ENCODE peak calls at places on chromosome 22, in eight cellular contexts. A is amniotic stem cell; G is HCT116; T is RPMI7951; Y is activated CD4-positive, CD25-positive, alpha-beta regulatory T cell; Q is CD8-positive, alpha-beta memory T cell; N is SJSA1; W is foreskin keratinocyte. J is an unnamed sample.

GRCh38 chr22:38455063-38455529 is at the start of gene KCNJ4:
- DNase-seq in T (no peak), Y (no peak), A (no peak), W (no peak), G (no peak), Q (no peak), N (no peak), J (no peak)

GRCh38 chr22:32546480-32546879 is 71.9 kb downstream of the FBXO7 start:
- DNase-seq in G (no peak), T (peak), N (no peak), A (no peak), W (no peak), Y (no peak), Q (no peak), J (no peak)

GRCh38 chr22:25488244-25489020 is 76.0 kb upstream of the GRK3 start:
- DNase-seq in W (no peak), T (peak), Q (no peak), G (peak), A (peak), N (peak), Y (no peak), J (peak)

GRCh38 chr22:48305726-48306235 is 1521.9 kb downstream of the BRD1 start:
- DNase-seq in Q (no peak), T (no peak), A (no peak), G (no peak), N (no peak), W (no peak), Y (no peak), J (no peak)

GRCh38 chr22:23091760-23092159 is 21.4 kb downstream of the GNAZ start:
- DNase-seq in N (no peak), A (no peak), W (no peak), G (no peak), T (no peak), Y (no peak), Q (no peak), J (no peak)

GRCh38 chr22:40721266-40721665 is 42.0 kb downstream of the MCHR1 start:
- DNase-seq in T (peak), N (no peak), Q (no peak), G (no peak), W (no peak), A (no peak), Y (no peak), J (peak)

GRCh38 chr22:36986242-36986821 is 32.9 kb downstream of the TST start:
- DNase-seq in Q (no peak), Y (no peak), W (no peak), A (no peak), T (no peak), G (no peak), N (no peak), J (no peak)

GRCh38 chr22:36323182-36323854 is 64.4 kb downstream of the MYH9 start:
- DNase-seq in Y (no peak), W (no peak), A (no peak), Q (no peak), T (peak), N (no peak), G (no peak), J (peak)

GRCh38 chr22:24431309-24432034 is 4.1 kb downstream of the ADORA2A start:
- DNase-seq in Q (no peak), G (no peak), T (no peak), W (no peak), N (no peak), Y (no peak), A (no peak), J (no peak)

GRCh38 chr22:50084570-50084969 is 656 bp downstream of the MLC1 start:
- DNase-seq in Q (no peak), Y (no peak), N (no peak), W (no peak), T (no peak), G (no peak), A (no peak), J (no peak)

GRCh38 chr22:19574247-19574646 is 50.0 kb upstream of the CLDN5 start:
- DNase-seq in W (no peak), T (no peak), Q (no peak), N (no peak), G (no peak), A (no peak), Y (no peak), J (no peak)

GRCh38 chr22:43658823-43659222 is 153.3 kb downstream of the EFCAB6 start:
- DNase-seq in W (no peak), G (no peak), Q (no peak), T (no peak), Y (no peak), N (no peak), A (no peak), J (no peak)

GRCh38 chr22:33853200-33854097 is 66.8 kb downstream of the LARGE1 start:
- DNase-seq in W (peak), A (peak), Y (no peak), Q (no peak), N (peak), T (peak), G (no peak), J (peak)

GRCh38 chr22:46042786-46043185 is 65.8 kb upstream of the WNT7B start:
- DNase-seq in G (no peak), W (no peak), T (no peak), A (no peak), Y (no peak), N (no peak), Q (no peak), J (no peak)

GRCh38 chr22:19872779-19873137 is 18.1 kb upstream of the GNB1L start:
- DNase-seq in Y (no peak), W (no peak), Q (no peak), A (no peak), G (no peak), T (no peak), N (no peak), J (no peak)

GRCh38 chr22:46793497-46793896 is 31.0 kb downstream of the TBC1D22A start:
- DNase-seq in T (no peak), Y (no peak), Q (no peak), A (no peak), G (no peak), N (no peak), W (no peak), J (no peak)

GRCh38 chr22:21015051-21016006 is at the start of gene P2RX6:
- DNase-seq in Q (no peak), N (no peak), A (no peak), W (no peak), Y (no peak), T (no peak), G (no peak), J (peak)

GRCh38 chr22:37400719-37401118 is 26.6 kb downstream of the ELFN2 start:
- DNase-seq in A (no peak), T (no peak), G (no peak), N (no peak), W (no peak), Q (no peak), Y (no peak), J (no peak)

GRCh38 chr22:35349704-35350538 is 31.0 kb upstream of the HMOX1 start:
- DNase-seq in A (no peak), N (no peak), Y (no peak), G (no peak), T (peak), Q (no peak), W (no peak), J (peak)

GRCh38 chr22:44523981-44524759 is 26.1 kb upstream of the RTL6 start:
- DNase-seq in Q (no peak), T (peak), W (no peak), Y (no peak), A (peak), G (no peak), N (peak), J (peak)

GRCh38 chr22:49048591-49048990 is 779.1 kb downstream of the BRD1 start:
- DNase-seq in Y (no peak), W (no peak), T (no peak), A (no peak), N (no peak), Q (no peak), G (no peak), J (no peak)

GRCh38 chr22:21960200-21961126 is 7.8 kb upstream of the PPM1F start:
- DNase-seq in T (no peak), N (no peak), A (no peak), Q (no peak), Y (no peak), W (no peak), G (no peak), J (no peak)

GRCh38 chr22:37301144-37301820 is 19.0 kb downstream of the CYTH4 start:
- DNase-seq in W (no peak), Y (no peak), T (no peak), A (no peak), Q (no peak), G (no peak), N (no peak), J (no peak)

GRCh38 chr22:26348810-26349526 is 80.1 kb upstream of the ASPHD2 start:
- DNase-seq in Y (no peak), W (no peak), G (no peak), N (no peak), Q (no peak), A (no peak), T (no peak), J (no peak)

GRCh38 chr22:29870574-29870973 is 12.4 kb upstream of the MTMR3 start:
- DNase-seq in W (peak), Q (no peak), G (no peak), A (no peak), T (no peak), N (no peak), Y (no peak), J (peak)

GRCh38 chr22:42595434-42595833 is 19.2 kb downstream of the POLDIP3 start:
- DNase-seq in T (no peak), W (no peak), N (no peak), A (no peak), Y (no peak), G (no peak), Q (no peak), J (peak)

GRCh38 chr22:17781319-17782031 is 7.2 kb upstream of the BID start:
- DNase-seq in A (peak), T (peak), G (no peak), Y (no peak), N (peak), Q (peak), W (peak), J (peak)

GRCh38 chr22:30325065-30325720 is 1.5 kb downstream of the TBC1D10A start:
- DNase-seq in Q (no peak), W (peak), A (peak), Y (no peak), G (no peak), N (peak), T (peak), J (peak)

GRCh38 chr22:27877501-27877900 is 41.6 kb downstream of the PITPNB start:
- DNase-seq in Y (no peak), Q (no peak), T (no peak), G (no peak), W (no peak), N (no peak), A (no peak), J (no peak)